ENCODE peak calls at places on chromosomes 2 and 18, in four cellular contexts. W is germinal center, N is NCI-H1092, C is GM12878. D is an unnamed sample.

GRCh38 chr2:219158025-219158424 is 2.6 kb downstream of the NHEJ1 start:
- DNase-seq in W (no peak), N (no peak), C (no peak), D (no peak)

GRCh38 chr2:3642521-3643215 is 15.3 kb upstream of the ALLC start:
- DNase-seq in W (no peak), N (no peak), C (no peak), D (no peak)

GRCh38 chr18:66510357-66511027 is 93.4 kb downstream of the CDH19 start:
- DNase-seq in W (no peak), N (no peak), C (no peak), D (no peak)

GRCh38 chr2:239371726-239372686 is 28.8 kb downstream of the HDAC4 start:
- DNase-seq in W (no peak), N (no peak), C (no peak), D (no peak)

GRCh38 chr2:234661146-234661545 is 164.3 kb upstream of the ARL4C start:
- DNase-seq in W (no peak), N (no peak), C (no peak), D (no peak)

GRCh38 chr2:106961328-106961727 is 75.4 kb upstream of the ST6GAL2 start:
- DNase-seq in W (no peak), N (no peak), C (no peak), D (peak; percentile 5)

GRCh38 chr2:42010743-42011298 is 37.0 kb upstream of the PKDCC start:
- DNase-seq in W (no peak), N (no peak), C (no peak), D (no peak)

GRCh38 chr18:31684279-31685096 is at the start of gene B4GALT6:
- DNase-seq in W (peak; percentile 48), N (peak; percentile 53), C (no peak), D (peak; percentile 36)

GRCh38 chr2:122515731-122516130 is 760.3 kb downstream of the TSN start:
- DNase-seq in W (no peak), N (no peak), C (no peak), D (no peak)

GRCh38 chr2:181371782-181372292 is 85.3 kb upstream of the ITGA4 start:
- DNase-seq in W (no peak), N (no peak), C (no peak), D (no peak)

GRCh38 chr2:64348386-64349142 is 105.4 kb upstream of the LGALSL start:
- DNase-seq in W (no peak), N (no peak), C (no peak), D (no peak)

GRCh38 chr2:16860627-16861026 is 195.0 kb upstream of the CYRIA start:
- DNase-seq in W (no peak), N (no peak), C (no peak), D (no peak)

GRCh38 chr2:173218331-173219056 is 136.2 kb upstream of the CDCA7 start:
- DNase-seq in W (no peak), N (no peak), C (no peak), D (no peak)

GRCh38 chr18:23238152-23238531 is 102.9 kb downstream of the CABLES1 start:
- DNase-seq in W (no peak), N (no peak), C (no peak), D (no peak)

GRCh38 chr2:74764429-74765272 is 69.3 kb upstream of the HK2 start:
- DNase-seq in W (no peak), N (no peak), C (no peak), D (peak; percentile 50)

GRCh38 chr2:230269715-230270114 is 44.2 kb downstream of the SP140 start:
- DNase-seq in W (no peak), N (no peak), C (peak; percentile 26), D (no peak)

GRCh38 chr18:49819768-49820662 is 6.7 kb upstream of the ACAA2 start:
- DNase-seq in W (no peak), N (no peak), C (no peak), D (no peak)

GRCh38 chr2:10272464-10272863 is 30.2 kb upstream of the HPCAL1 start:
- DNase-seq in W (no peak), N (no peak), C (no peak), D (no peak)

GRCh38 chr18:48728204-48728833 is 189.5 kb downstream of the CTIF start:
- DNase-seq in W (no peak), N (no peak), C (no peak), D (no peak)

GRCh38 chr2:108074945-108075344 is 88.6 kb downstream of the SLC5A7 start:
- DNase-seq in W (no peak), N (no peak), C (no peak), D (no peak)

GRCh38 chr2:30481323-30481800 is 34.3 kb downstream of the LCLAT1 start:
- DNase-seq in W (no peak), N (no peak), C (no peak), D (no peak)

GRCh38 chr2:58920001-58920400 is 678.9 kb upstream of the FANCL start:
- DNase-seq in W (no peak), N (no peak), C (no peak), D (no peak)

GRCh38 chr2:25286723-25287483 is 54.8 kb downstream of the DNMT3A start:
- DNase-seq in W (no peak), N (no peak), C (no peak), D (no peak)

GRCh38 chr2:58533376-58533775 is 292.3 kb upstream of the FANCL start:
- DNase-seq in W (no peak), N (no peak), C (no peak), D (no peak)

GRCh38 chr2:200966770-200967169 is 3.3 kb upstream of the ORC2 start:
- DNase-seq in W (no peak), N (no peak), C (peak; percentile 31), D (no peak)

GRCh38 chr2:46003912-46004473 is 293.2 kb upstream of the EPAS1 start:
- DNase-seq in W (no peak), N (no peak), C (no peak), D (no peak)

GRCh38 chr2:205563646-205564045 is 118.7 kb upstream of the NRP2 start:
- DNase-seq in W (peak; percentile 7), N (no peak), C (no peak), D (no peak)

GRCh38 chr2:25481381-25482310 is 139.9 kb upstream of the DNMT3A start:
- DNase-seq in W (no peak), N (no peak), C (no peak), D (no peak)

GRCh38 chr2:161136696-161137324 is 23.4 kb upstream of the TANK start:
- DNase-seq in W (peak; percentile 74), N (no peak), C (peak; percentile 87), D (no peak)

GRCh38 chr2:28247326-28247725 is 145.3 kb upstream of the FOSL2 start:
- DNase-seq in W (no peak), N (no peak), C (no peak), D (no peak)

GRCh38 chr2:6326958-6327357 is 538.7 kb downstream of the CMPK2 start:
- DNase-seq in W (no peak), N (no peak), C (no peak), D (no peak)

GRCh38 chr2:158795110-158795924 is at the start of gene DAPL1:
- DNase-seq in W (no peak), N (peak; percentile 16), C (no peak), D (peak; percentile 27)

GRCh38 chr2:38835990-38836389 is 39.7 kb downstream of the DHX57 start:
- DNase-seq in W (peak; percentile 14), N (no peak), C (peak; percentile 47), D (no peak)